ENCODE peak calls at places on chromosomes 12 and 14, in seven cellular contexts. D is choroid plexus epithelial cell; A is HEK293T; U is body of pancreas; S is ELR; X is activated T-helper 1 cell treated with anti-CD3 and anti-CD28 coated beads, Interleukin-2, amount 50 U/mL, for 16 hours; V is H54. C is an unnamed sample.
A peak's percentile ranks its signal among the peaks of the same experiment; 100 is the strongest.

GRCh38 chr14:80172380-80173055 is 38.8 kb downstream of the DIO2 start:
- DNase-seq in X (no peak), S (peak; percentile 22), V (no peak), A (no peak), U (no peak), D (no peak), C (no peak)

GRCh38 chr12:89789862-89790261 is 81.2 kb upstream of the ATP2B1 start:
- DNase-seq in X (no peak), V (no peak), S (no peak), D (peak; percentile 14), A (no peak), U (no peak), C (no peak)

GRCh38 chr14:100734031-100734990 is 7.6 kb downstream of the DLK1 start:
- DNase-seq in U (no peak), X (no peak), S (no peak), V (no peak), D (no peak), A (no peak), C (peak; percentile 42)

GRCh38 chr12:122238861-122239260 is 13.0 kb upstream of the DIABLO start:
- DNase-seq in V (no peak), X (no peak), U (no peak), A (no peak), D (no peak), S (no peak), C (no peak)

GRCh38 chr14:64421166-64421565 is 33.0 kb downstream of the MTHFD1 start:
- DNase-seq in D (peak; percentile 89), V (no peak), X (no peak), S (peak; percentile 87), U (no peak), A (no peak), C (no peak)

GRCh38 chr12:93323625-93324165 is 54.0 kb upstream of the NUDT4 start:
- DNase-seq in D (peak; percentile 26), S (peak; percentile 61), U (no peak), X (no peak), V (no peak), A (no peak), C (no peak)

GRCh38 chr12:132596016-132596415 is 14.4 kb downstream of the LRCOL1 start:
- DNase-seq in A (no peak), X (no peak), D (peak; percentile 44), S (peak; percentile 65), V (peak; percentile 62), U (no peak), C (no peak)

GRCh38 chr12:95178136-95178535 is 39.1 kb downstream of the FGD6 start:
- DNase-seq in A (no peak), D (no peak), X (no peak), V (no peak), S (no peak), U (no peak), C (no peak)

GRCh38 chr14:28468191-28469151 is 298.1 kb upstream of the FOXG1 start:
- DNase-seq in A (no peak), V (no peak), D (peak; percentile 38), X (no peak), U (no peak), S (no peak), C (no peak)

GRCh38 chr14:77580477-77580876 is 36.0 kb downstream of the SPTLC2 start:
- DNase-seq in V (no peak), U (no peak), S (no peak), D (no peak), A (no peak), X (no peak), C (no peak)

GRCh38 chr14:54893151-54893760 is 9.4 kb downstream of the GCH1 start:
- DNase-seq in X (no peak), U (peak; percentile 36), A (peak; percentile 38), V (peak; percentile 22), D (peak; percentile 82), S (peak; percentile 88), C (no peak)

GRCh38 chr14:104075530-104076151 is 9.9 kb upstream of the ASPG start:
- DNase-seq in X (no peak), V (no peak), A (no peak), D (peak; percentile 44), S (peak; percentile 33), U (no peak), C (no peak)

GRCh38 chr12:42407306-42407705 is 81.3 kb downstream of the PPHLN1 start:
- DNase-seq in D (no peak), U (no peak), X (no peak), A (no peak), V (no peak), S (peak; percentile 3), C (no peak)

GRCh38 chr14:79057333-79057732 is 887.2 kb downstream of the NRXN3 start:
- DNase-seq in U (no peak), A (no peak), X (no peak), V (no peak), D (peak; percentile 20), S (peak; percentile 10), C (no peak)

GRCh38 chr12:67877697-67878096 is 111.5 kb upstream of the IFNG-AS1 start:
- DNase-seq in U (no peak), D (no peak), X (no peak), S (no peak), A (no peak), V (no peak), C (no peak)

GRCh38 chr14:69291891-69292586 is 32.1 kb downstream of the GALNT16 start:
- DNase-seq in A (no peak), U (no peak), D (no peak), S (peak; percentile 33), X (no peak), V (peak; percentile 44), C (no peak)

GRCh38 chr12:15446798-15447197 is 124.5 kb downstream of the PTPRO start:
- DNase-seq in U (no peak), D (peak; percentile 3), A (no peak), V (no peak), X (no peak), S (peak; percentile 41), C (no peak)

GRCh38 chr12:67434653-67435375 is 165.7 kb downstream of the CAND1 start:
- DNase-seq in V (peak; percentile 33), S (peak; percentile 92), X (no peak), D (peak; percentile 97), A (no peak), U (no peak), C (no peak)

GRCh38 chr12:103884316-103884715 is 43.3 kb upstream of the NT5DC3 start:
- DNase-seq in A (no peak), D (peak; percentile 89), U (no peak), V (no peak), X (no peak), S (peak; percentile 52), C (no peak)

GRCh38 chr14:89660183-89660582 is 243.2 kb upstream of the FOXN3 start:
- DNase-seq in V (no peak), D (peak; percentile 61), A (no peak), X (no peak), U (no peak), S (no peak), C (no peak)

GRCh38 chr12:2395352-2395977 is 342.7 kb downstream of the CACNA1C start:
- DNase-seq in U (peak; percentile 33), D (peak; percentile 59), X (no peak), S (peak; percentile 67), V (peak; percentile 55), A (peak; percentile 79), C (no peak)

GRCh38 chr12:113932411-113933196 is 33.5 kb downstream of the RBM19 start:
- DNase-seq in D (peak; percentile 50), V (no peak), X (no peak), A (no peak), U (no peak), S (no peak), C (no peak)

GRCh38 chr12:95789126-95790024 is 1.2 kb downstream of the NTN4 start:
- DNase-seq in D (no peak), X (no peak), A (no peak), S (peak; percentile 42), U (peak; percentile 65), V (no peak), C (peak; percentile 43)

GRCh38 chr14:60151715-60152114 is 13.5 kb downstream of the DHRS7 start:
- DNase-seq in X (peak; percentile 47), U (no peak), V (peak; percentile 42), D (peak; percentile 96), A (no peak), S (peak; percentile 95), C (peak; percentile 60)

GRCh38 chr12:114335607-114336006 is 70.3 kb downstream of the TBX5 start:
- DNase-seq in A (no peak), X (no peak), S (no peak), V (no peak), D (no peak), U (no peak), C (no peak)

GRCh38 chr12:91182664-91183455 is at the start of gene DCN:
- DNase-seq in U (no peak), S (peak; percentile 10), D (peak; percentile 65), A (no peak), V (no peak), X (no peak), C (no peak)

GRCh38 chr12:83818888-83819287 is 1093.7 kb downstream of the SLC6A15 start:
- DNase-seq in A (no peak), U (no peak), D (peak; percentile 74), S (no peak), X (no peak), V (no peak), C (no peak)

GRCh38 chr12:83451189-83451588 is 764.5 kb downstream of the TMTC2 start:
- DNase-seq in X (no peak), U (no peak), V (no peak), A (no peak), S (no peak), D (no peak), C (no peak)

GRCh38 chr12:115306380-115306779 is 622.4 kb upstream of the TBX3 start:
- DNase-seq in S (no peak), V (no peak), D (no peak), A (no peak), U (no peak), X (no peak), C (no peak)

GRCh38 chr14:86915416-86915815 is 1077.6 kb downstream of the GALC start:
- DNase-seq in D (peak; percentile 32), V (no peak), S (no peak), X (no peak), A (no peak), U (no peak), C (no peak)